ENCODE peak calls at places on chromosome 21, in five cellular contexts. K is GM20000, I is colonic mucosa, P is dorsolateral prefrontal cortex, Q is MCF 10A. U is an unnamed sample.

GRCh38 chr21:29335720-29336119 is 37.0 kb downstream of the BACH1 start:
- DNase-seq in K (no peak), I (no peak), P (no peak), Q (peak; percentile 32), U (peak; percentile 40)

GRCh38 chr21:25558123-25558522 is 49.2 kb downstream of the MRPL39 start:
- DNase-seq in K (no peak), I (no peak), P (no peak), Q (no peak), U (no peak)

GRCh38 chr21:45763506-45763905 is 120.0 kb downstream of the PCBP3 start:
- DNase-seq in K (no peak), I (no peak), P (no peak), Q (no peak), U (no peak)

GRCh38 chr21:45570071-45570470 is 27.8 kb upstream of the SLC19A1 start:
- DNase-seq in K (no peak), I (no peak), P (no peak), Q (no peak), U (no peak)

GRCh38 chr21:40466893-40467483 is 380.0 kb downstream of the DSCAM start:
- DNase-seq in K (no peak), I (no peak), P (no peak), Q (peak; percentile 17), U (peak; percentile 60)

GRCh38 chr21:39721885-39722284 is 23.1 kb upstream of the IGSF5 start:
- DNase-seq in K (no peak), I (peak; percentile 55), P (no peak), Q (no peak), U (no peak)

GRCh38 chr21:36456714-36457399 is 23.1 kb downstream of the CLDN14 start:
- DNase-seq in K (no peak), I (no peak), P (no peak), Q (no peak), U (peak; percentile 56)

GRCh38 chr21:28742527-28742926 is 250.2 kb downstream of the LTN1 start:
- DNase-seq in K (no peak), I (no peak), P (no peak), Q (peak; percentile 11), U (peak; percentile 54)

GRCh38 chr21:25375675-25376074 is 231.6 kb downstream of the MRPL39 start:
- DNase-seq in K (no peak), I (no peak), P (no peak), Q (no peak), U (no peak)

GRCh38 chr21:33256019-33256418 is 10.1 kb upstream of the IL10RB start:
- DNase-seq in K (no peak), I (no peak), P (no peak), Q (no peak), U (no peak)

GRCh38 chr21:25790122-25790951 is 55.6 kb downstream of the GABPA start:
- DNase-seq in K (peak; percentile 31), I (peak; percentile 19), P (no peak), Q (peak; percentile 49), U (peak; percentile 46)

GRCh38 chr21:39694750-39695149 is 50.2 kb upstream of the IGSF5 start:
- DNase-seq in K (no peak), I (no peak), P (no peak), Q (no peak), U (no peak)

GRCh38 chr21:29187939-29188338 is 57.5 kb downstream of the MAP3K7CL start:
- DNase-seq in K (no peak), I (no peak), P (no peak), Q (peak; percentile 95), U (peak; percentile 93)

GRCh38 chr21:29299046-29299905 is 554 bp downstream of the BACH1 start:
- DNase-seq in K (no peak), I (peak; percentile 62), P (peak; percentile 52), Q (peak; percentile 55), U (peak; percentile 54)

GRCh38 chr21:45572231-45572630 is 30.0 kb upstream of the SLC19A1 start:
- DNase-seq in K (no peak), I (no peak), P (no peak), Q (no peak), U (no peak)

GRCh38 chr21:16302851-16303282 is 573.1 kb downstream of the USP25 start:
- DNase-seq in K (no peak), I (no peak), P (no peak), Q (no peak), U (no peak)

GRCh38 chr21:15063081-15063820 is 1.5 kb downstream of the NRIP1 start:
- DNase-seq in K (peak; percentile 27), I (peak; percentile 37), P (no peak), Q (peak; percentile 33), U (peak; percentile 74)

GRCh38 chr21:45590726-45591618 is 48.7 kb upstream of the SLC19A1 start:
- DNase-seq in K (peak; percentile 78), I (no peak), P (peak; percentile 18), Q (no peak), U (no peak)

GRCh38 chr21:20301395-20301794 is 696.8 kb upstream of the NCAM2 start:
- DNase-seq in K (no peak), I (no peak), P (no peak), Q (no peak), U (no peak)

GRCh38 chr21:45366931-45367401 is 38.0 kb upstream of the COL18A1 start:
- DNase-seq in K (no peak), I (peak; percentile 43), P (no peak), Q (peak; percentile 88), U (no peak)

GRCh38 chr21:34702341-34702807 is 33.6 kb downstream of the CLIC6 start:
- DNase-seq in K (no peak), I (no peak), P (no peak), Q (peak; percentile 88), U (peak; percentile 81)

GRCh38 chr21:28419811-28420210 is 572.9 kb downstream of the LTN1 start:
- DNase-seq in K (no peak), I (no peak), P (no peak), Q (no peak), U (no peak)

GRCh38 chr21:45299864-45300785 is 12.4 kb upstream of the POFUT2 start:
- DNase-seq in K (no peak), I (no peak), P (peak; percentile 32), Q (no peak), U (no peak)

GRCh38 chr21:25428537-25428936 is 178.7 kb downstream of the MRPL39 start:
- DNase-seq in K (no peak), I (no peak), P (no peak), Q (no peak), U (peak; percentile 6)

GRCh38 chr21:45522381-45522780 is 19.9 kb downstream of the SLC19A1 start:
- DNase-seq in K (no peak), I (no peak), P (no peak), Q (no peak), U (no peak)

GRCh38 chr21:33937931-33938339 is 22.3 kb upstream of the ATP5PO start:
- DNase-seq in K (no peak), I (no peak), P (no peak), Q (no peak), U (no peak)

GRCh38 chr21:35179990-35180557 is 131.0 kb upstream of the RUNX1 start:
- DNase-seq in K (no peak), I (no peak), P (no peak), Q (peak; percentile 72), U (peak; percentile 57)

GRCh38 chr21:38556390-38556789 is 58.1 kb upstream of the ERG start:
- DNase-seq in K (no peak), I (no peak), P (no peak), Q (no peak), U (no peak)

GRCh38 chr21:20443558-20444155 is 554.6 kb upstream of the NCAM2 start:
- DNase-seq in K (no peak), I (no peak), P (no peak), Q (peak; percentile 44), U (no peak)

DNA sequence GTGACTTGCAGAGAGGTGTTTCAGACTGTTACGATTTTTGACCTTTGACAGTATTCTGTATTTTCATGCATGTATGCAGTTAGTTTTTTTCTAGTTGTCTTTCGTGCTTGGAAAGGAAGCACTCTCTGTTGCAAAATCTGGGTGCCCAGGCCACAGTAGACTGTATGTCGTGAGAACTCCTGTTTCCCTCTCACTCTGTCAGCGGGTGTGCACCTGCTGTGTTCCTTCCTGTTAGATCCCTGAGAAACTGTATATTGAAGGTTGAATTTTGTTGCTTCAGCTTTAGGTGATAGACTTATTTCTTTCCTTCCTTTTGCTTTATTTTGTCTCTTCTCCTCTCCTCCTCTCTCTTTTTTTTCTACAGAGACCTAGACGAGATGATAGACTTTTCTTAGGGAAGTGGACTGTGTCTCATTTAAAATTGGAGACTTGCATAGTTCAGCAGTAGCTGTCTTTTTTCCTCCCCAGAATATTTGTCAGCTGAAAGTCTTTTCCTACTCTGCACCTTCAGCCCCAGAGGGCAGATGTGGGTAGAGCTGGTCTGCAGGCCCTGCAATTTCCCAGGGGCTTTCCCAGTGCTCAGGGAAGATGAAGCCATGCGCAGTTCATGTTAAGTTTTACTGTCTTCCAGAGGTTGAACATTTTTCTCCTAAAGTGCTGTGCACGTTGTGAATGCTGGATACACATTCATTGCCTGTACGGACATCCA is 1.4 kb downstream of the TRAPPC10 start:
- DNase-seq in K (peak; percentile 62), I (peak; percentile 34), P (no peak), Q (peak; percentile 28), U (peak; percentile 25)
- TF ChIP-seq CTCF in K (no peak), I (no peak), P (no peak), Q (no peak), U (no peak)

GRCh38 chr21:17900990-17901385 is 81.8 kb upstream of the C21orf91 start:
- DNase-seq in K (no peak), I (no peak), P (no peak), Q (no peak), U (no peak)

GRCh38 chr21:17903029-17903806 is 84.1 kb upstream of the C21orf91 start:
- DNase-seq in K (peak; percentile 44), I (no peak), P (no peak), Q (peak; percentile 45), U (peak; percentile 57)

GRCh38 chr21:17901458-17902092 is 82.4 kb upstream of the C21orf91 start:
- DNase-seq in K (no peak), I (no peak), P (no peak), Q (no peak), U (peak; percentile 51)

GRCh38 chr21:17903929-17904639 is 84.9 kb upstream of the C21orf91 start:
- DNase-seq in K (no peak), I (no peak), P (no peak), Q (no peak), U (no peak)

GRCh38 chr21:17900281-17900989 is 81.3 kb upstream of the C21orf91 start:
- DNase-seq in K (no peak), I (no peak), P (no peak), Q (no peak), U (no peak)
- TF ChIP-seq CTCF in K (no peak), I (no peak), P (no peak), Q (no peak), U (no peak)

DNA sequence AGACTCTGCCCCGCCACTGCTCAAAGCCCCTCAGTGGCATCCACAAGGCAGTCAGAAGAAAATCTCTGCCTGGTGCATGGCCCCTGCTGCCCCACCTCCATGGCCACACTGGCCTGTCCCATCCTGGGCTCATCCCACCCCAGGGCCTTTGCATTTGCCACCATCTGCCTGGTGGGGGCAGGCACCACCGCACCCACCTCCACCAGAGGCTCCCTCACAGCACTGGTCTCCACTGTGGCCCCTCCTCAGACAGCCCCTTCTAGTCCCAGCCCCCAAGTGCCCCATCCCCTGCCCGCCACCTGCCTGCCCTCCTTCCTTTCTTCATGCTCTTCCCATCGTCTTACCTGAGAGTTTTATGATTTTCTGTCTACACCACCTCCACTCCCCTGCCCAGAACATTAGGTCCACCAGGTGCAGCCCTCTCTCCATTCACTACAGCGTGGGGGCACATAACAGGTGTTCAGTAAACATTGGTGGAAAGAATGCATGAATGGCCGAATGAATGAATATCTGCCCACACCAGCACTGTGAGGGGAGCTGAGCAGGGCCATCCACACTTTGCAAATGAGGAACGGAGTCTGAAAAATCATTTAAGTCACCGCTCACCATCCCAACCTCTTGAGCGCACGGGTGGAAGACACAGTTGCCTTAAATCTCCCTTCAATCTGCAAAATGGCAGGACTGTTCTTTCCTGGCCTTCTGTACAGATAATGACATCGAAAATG is 2.1 kb downstream of the PRDM15 start:
- DNase-seq in K (no peak), I (no peak), P (no peak), Q (no peak), U (no peak)
- TF ChIP-seq CTCF in K (peak; percentile 2), I (no peak), P (no peak), Q (no peak), U (no peak)

GRCh38 chr21:41669533-41669830 is 97.4 kb downstream of the RIPK4 start:
- DNase-seq in K (no peak), I (no peak), P (no peak), Q (no peak), U (no peak)
- TF ChIP-seq CTCF in K (no peak), I (no peak), P (no peak), Q (no peak), U (no peak)